ENCODE peak calls at places on chromosomes 3 and 15, in five cellular contexts. Q is K562, B is tibial nerve, S is stomach, A is A549. O is an unnamed sample.

GRCh38 chr3:171343688-171344087 is 116.5 kb downstream of the TNIK start:
- DNase-seq in Q (no peak), B (no peak), S (no peak), A (no peak), O (no peak)

GRCh38 chr3:195906865-195907729 is 1.3 kb downstream of the TNK2 start:
- DNase-seq in Q (no peak), B (no peak), S (peak), A (no peak), O (peak)

GRCh38 chr3:13008114-13008995 is 64.9 kb downstream of the IQSEC1 start:
- DNase-seq in Q (no peak), B (no peak), S (no peak), A (no peak), O (no peak)

GRCh38 chr3:45479627-45480026 is 91.3 kb downstream of the LARS2 start:
- DNase-seq in Q (no peak), B (no peak), S (no peak), A (no peak), O (no peak)

GRCh38 chr3:186073641-186074040 is 35.2 kb downstream of the ETV5 start:
- DNase-seq in Q (no peak), B (no peak), S (no peak), A (no peak), O (no peak)

GRCh38 chr15:90211440-90212168 is 10.5 kb downstream of the SEMA4B start:
- DNase-seq in Q (no peak), B (no peak), S (peak), A (peak), O (no peak)

GRCh38 chr3:143445118-143445517 is 325.5 kb downstream of the CHST2 start:
- DNase-seq in Q (no peak), B (no peak), S (no peak), A (no peak), O (no peak)

GRCh38 chr15:100247228-100248225 is 94.2 kb downstream of the ADAMTS17 start:
- DNase-seq in Q (no peak), B (no peak), S (no peak), A (no peak), O (no peak)

GRCh38 chr3:169811606-169812123 is 1.0 kb upstream of the LRRIQ4 start:
- DNase-seq in Q (no peak), B (no peak), S (no peak), A (no peak), O (no peak)

GRCh38 chr15:58484794-58485600 is 53.2 kb downstream of the LIPC start:
- DNase-seq in Q (no peak), B (no peak), S (no peak), A (no peak), O (peak)

GRCh38 chr3:85783331-85783730 is 824.5 kb downstream of the CADM2 start:
- DNase-seq in Q (no peak), B (no peak), S (no peak), A (no peak), O (no peak)

GRCh38 chr15:66461917-66462316 is 35.6 kb downstream of the SNAPC5 start:
- DNase-seq in Q (no peak), B (no peak), S (no peak), A (no peak), O (no peak)

GRCh38 chr15:73318463-73319351 is 50.1 kb downstream of the HCN4 start:
- DNase-seq in Q (peak), B (no peak), S (no peak), A (no peak), O (peak)

GRCh38 chr15:78075490-78076230 is 1.9 kb downstream of the TBC1D2B start:
- DNase-seq in Q (no peak), B (peak), S (peak), A (peak), O (peak)

GRCh38 chr15:78079296-78080087 is 2.0 kb upstream of the TBC1D2B start:
- DNase-seq in Q (no peak), B (no peak), S (no peak), A (no peak), O (no peak)

GRCh38 chr15:78076231-78077052 is 1.1 kb downstream of the TBC1D2B start:
- DNase-seq in Q (no peak), B (no peak), S (no peak), A (no peak), O (no peak)

GRCh38 chr15:78077860-78078187 is 313 bp upstream of the TBC1D2B start:
- DNase-seq in Q (no peak), B (no peak), S (no peak), A (no peak), O (no peak)

DNA sequence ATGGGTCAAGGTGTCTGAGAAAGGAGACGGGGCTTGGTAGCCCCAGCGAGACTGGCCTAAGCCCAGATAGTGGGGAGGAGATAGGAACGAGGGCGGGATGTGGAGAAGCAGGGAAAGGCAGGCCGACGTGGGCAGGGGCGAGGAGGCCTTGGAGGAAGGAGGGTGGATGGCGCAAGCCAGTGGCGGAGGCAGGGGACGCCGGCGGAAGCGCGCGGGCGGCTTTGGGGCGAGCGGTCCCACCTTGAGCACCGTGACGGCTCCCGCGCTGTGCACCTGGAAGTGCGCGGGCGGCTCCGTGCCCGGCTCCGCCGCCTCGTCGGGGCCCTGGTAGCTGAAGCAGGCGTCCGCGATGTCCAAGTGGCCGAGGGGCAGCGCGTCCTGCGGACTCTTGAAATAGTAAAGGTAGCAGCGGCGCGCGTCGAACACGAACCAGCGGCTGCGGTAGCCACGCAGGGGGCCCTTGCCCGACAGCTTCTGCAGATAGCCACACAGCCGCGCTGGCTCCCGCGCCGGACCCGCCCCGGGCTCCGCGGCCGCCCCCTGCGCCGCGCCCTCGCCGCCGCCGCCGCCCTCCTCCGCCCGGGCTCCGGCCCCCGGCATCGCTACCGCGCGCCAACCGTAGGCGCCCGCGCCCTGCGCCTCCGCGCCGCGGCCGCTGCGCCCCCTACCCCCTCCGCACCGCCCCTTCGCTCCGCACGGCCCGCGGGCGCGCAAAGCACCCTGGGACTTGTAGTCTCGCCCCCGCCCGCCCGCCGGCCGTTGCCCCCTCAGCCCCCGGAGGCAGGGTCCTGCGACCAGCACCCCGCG is at the start of gene TBC1D2B:
- DNase-seq in Q (peak), B (no peak), S (peak), A (peak), O (peak)
- TF ChIP-seq POLR2A in Q (no peak), B (peak), S (no peak), A (peak), O (peak)

DNA sequence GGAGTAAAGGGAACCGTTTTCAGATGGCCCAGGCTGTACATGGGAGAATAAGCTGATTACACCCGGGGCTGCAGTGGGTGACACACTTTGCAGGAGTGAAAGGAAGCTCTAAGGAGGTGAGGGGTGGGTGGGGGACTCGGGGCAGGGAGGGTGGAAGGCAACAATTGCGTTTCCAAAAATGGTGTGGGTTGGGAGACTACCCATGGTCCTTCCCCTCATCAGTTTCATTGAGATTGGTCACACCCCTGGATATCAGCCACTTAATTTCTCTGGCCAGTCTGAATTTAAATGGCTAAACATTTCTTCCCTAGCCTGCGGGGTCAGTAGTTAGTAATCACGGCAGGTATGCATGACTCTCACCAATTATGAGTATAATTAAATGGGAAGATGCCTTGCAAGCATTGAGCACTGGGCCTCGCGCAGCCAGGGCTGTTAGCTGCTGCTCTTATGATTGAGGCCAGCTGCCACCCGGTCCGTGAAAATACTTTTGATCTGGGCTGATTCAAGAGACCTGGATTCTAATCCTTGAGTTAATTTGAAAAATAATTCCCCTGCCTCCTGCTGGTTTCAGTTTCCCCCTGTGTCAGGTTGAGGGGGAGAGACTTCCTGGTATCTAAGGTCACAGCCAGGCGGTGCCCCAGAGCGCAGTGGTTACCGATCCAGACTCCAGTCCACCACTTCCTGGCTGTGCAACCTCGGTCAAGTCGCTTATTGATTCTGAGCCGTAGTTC is 23.3 kb downstream of the SLC6A6 start:
- DNase-seq in Q (no peak), B (no peak), S (peak), A (no peak), O (no peak)
- TF ChIP-seq CTCF in Q (no peak), B (no peak), S (peak), A (no peak), O (peak)

GRCh38 chr3:126944089-126944965 is 38.6 kb upstream of the PLXNA1 start:
- DNase-seq in Q (no peak), B (no peak), S (no peak), A (no peak), O (no peak)

GRCh38 chr3:126938520-126939346 is 44.2 kb upstream of the PLXNA1 start:
- DNase-seq in Q (no peak), B (no peak), S (no peak), A (no peak), O (no peak)

GRCh38 chr3:126939347-126939735 is 43.6 kb upstream of the PLXNA1 start:
- DNase-seq in Q (no peak), B (no peak), S (no peak), A (peak), O (no peak)

GRCh38 chr3:126945171-126945721 is 37.7 kb upstream of the PLXNA1 start:
- DNase-seq in Q (peak), B (no peak), S (no peak), A (no peak), O (no peak)

DNA sequence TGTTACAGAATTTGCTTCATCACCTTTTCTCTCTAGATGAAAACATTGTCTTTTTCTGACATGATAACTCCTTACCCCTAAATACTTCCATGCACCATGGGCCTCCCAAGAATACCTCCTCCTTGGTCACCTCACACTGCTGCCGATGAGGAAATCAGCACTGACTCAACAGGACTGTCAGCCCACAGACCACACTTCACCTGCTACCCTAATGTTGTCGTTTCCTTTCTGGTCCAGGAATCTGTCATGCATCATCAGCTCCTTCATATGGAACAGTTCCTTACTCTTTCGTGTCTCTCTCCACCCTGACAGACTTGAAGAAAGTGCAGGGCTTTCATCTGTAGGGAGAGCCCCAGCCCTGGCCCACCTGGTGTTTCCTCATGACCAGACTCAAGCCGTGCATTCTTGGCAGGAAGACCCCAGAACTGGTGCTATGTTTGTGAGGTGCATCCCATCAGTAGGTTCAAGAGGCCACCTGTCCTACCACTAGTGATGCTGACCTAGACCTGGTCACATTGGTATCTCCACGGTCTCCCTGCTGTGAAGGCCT is 41.1 kb upstream of the PLXNA1 start:
- DNase-seq in Q (no peak), B (no peak), S (no peak), A (no peak), O (no peak)
- TF ChIP-seq EP300 in Q (no peak), B (no peak), S (no peak), A (no peak), O (no peak)

DNA sequence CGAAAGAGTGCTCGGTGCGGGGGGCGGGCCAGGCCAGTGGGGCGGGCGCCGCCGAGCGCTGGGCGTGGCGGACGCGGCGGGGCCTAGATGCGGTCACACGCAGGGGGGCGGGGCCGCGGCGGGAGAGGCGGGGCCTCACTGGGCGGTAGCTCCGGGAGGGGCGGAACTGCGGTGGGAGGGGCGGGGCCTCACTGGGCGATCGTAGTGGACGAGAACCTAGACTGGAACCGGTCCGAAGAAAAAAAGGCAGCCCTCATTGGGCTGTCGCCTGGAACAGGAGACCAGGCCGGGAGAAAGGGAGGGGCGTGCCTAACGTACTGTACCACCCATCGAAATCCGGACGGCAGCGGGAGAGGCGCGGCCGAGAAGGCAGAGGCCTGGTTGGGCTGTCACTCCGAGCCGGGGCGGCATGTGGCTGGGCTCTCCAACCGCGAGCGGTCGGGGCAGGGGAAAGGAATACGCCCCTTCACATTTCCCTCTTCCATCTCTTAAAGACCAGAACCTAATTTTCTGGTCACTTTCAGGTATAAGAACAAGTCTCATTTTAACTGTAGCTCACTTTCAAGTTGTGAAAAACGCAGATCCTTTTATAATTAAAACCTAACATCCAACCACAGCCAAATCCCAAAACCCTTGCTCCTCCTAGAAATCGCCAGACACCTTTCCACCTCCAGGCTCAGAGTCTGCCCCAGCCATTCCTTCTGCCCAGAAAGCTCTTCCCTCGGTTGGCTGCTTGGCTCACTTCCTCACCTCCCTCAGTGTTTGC is at the start of gene ANO10:
- DNase-seq in Q (peak), B (peak), S (peak), A (peak), O (peak)
- TF ChIP-seq POLR2A in Q (peak), B (peak), S (no peak), A (peak), O (peak)

GRCh38 chr15:39543651-39544050 is 37.2 kb upstream of the THBS1 start:
- DNase-seq in Q (peak), B (no peak), S (no peak), A (peak), O (no peak)
- TF ChIP-seq CTCF in Q (peak), B (no peak), S (no peak), A (no peak), O (no peak)